ENCODE peak calls at places on chromosomes 1 and 21, in five cellular contexts. C is NCI-H1105, J is KBM-7, Q is sigmoid colon, T is HT1080. V is an unnamed sample.

GRCh38 chr1:3598051-3598471 is 13.2 kb downstream of the MEGF6 start:
- DNase-seq in C (no peak), J (no peak), Q (no peak), T (no peak), V (peak)

GRCh38 chr1:94022471-94023189 is 98.3 kb downstream of the ABCA4 start:
- DNase-seq in C (no peak), J (no peak), Q (no peak), T (peak), V (peak)

GRCh38 chr1:40965531-40965930 is 14.0 kb upstream of the CTPS1 start:
- DNase-seq in C (no peak), J (no peak), Q (peak), T (no peak), V (no peak)

GRCh38 chr21:45537111-45537745 is 5.0 kb downstream of the SLC19A1 start:
- DNase-seq in C (no peak), J (no peak), Q (peak), T (no peak), V (no peak)

GRCh38 chr21:42527127-42527488 is 13.5 kb downstream of the SLC37A1 start:
- DNase-seq in C (no peak), J (no peak), Q (peak), T (no peak), V (no peak)

GRCh38 chr1:79124756-79125155 is 118.2 kb upstream of the ADGRL4 start:
- DNase-seq in C (no peak), J (no peak), Q (no peak), T (peak), V (peak)

GRCh38 chr1:179550753-179551682 is 24.7 kb downstream of the NPHS2 start:
- DNase-seq in C (no peak), J (peak), Q (no peak), T (peak), V (peak)

GRCh38 chr1:52641307-52641706 is 8.3 kb downstream of the SHISAL2A start:
- DNase-seq in C (no peak), J (peak), Q (no peak), T (no peak), V (no peak)

GRCh38 chr21:41197582-41197981 is 29.6 kb downstream of the BACE2 start:
- DNase-seq in C (no peak), J (no peak), Q (no peak), T (no peak), V (no peak)

GRCh38 chr1:185287451-185287850 is 29.6 kb downstream of the IVNS1ABP start:
- DNase-seq in C (no peak), J (no peak), Q (no peak), T (no peak), V (no peak)

GRCh38 chr1:1181938-1182410 is 8.3 kb downstream of the TTLL10 start:
- DNase-seq in C (no peak), J (no peak), Q (no peak), T (no peak), V (no peak)

GRCh38 chr1:24182041-24182440 is 5.0 kb downstream of the IFNLR1 start:
- DNase-seq in C (no peak), J (no peak), Q (no peak), T (no peak), V (no peak)

GRCh38 chr1:23643668-23644554 is 47.7 kb upstream of the RPL11 start:
- DNase-seq in C (peak), J (no peak), Q (no peak), T (no peak), V (no peak)

GRCh38 chr1:16145988-16146887 is 9.6 kb downstream of the EPHA2 start:
- DNase-seq in C (peak), J (peak), Q (peak), T (peak), V (peak)

GRCh38 chr1:52296345-52296744 is 69.7 kb downstream of the CC2D1B start:
- DNase-seq in C (peak), J (peak), Q (no peak), T (peak), V (peak)

GRCh38 chr1:81472387-81472786 is 328.3 kb upstream of the ADGRL2 start:
- DNase-seq in C (no peak), J (no peak), Q (no peak), T (no peak), V (no peak)

GRCh38 chr1:220528049-220528678 is at the start of gene MARK1:
- DNase-seq in C (peak), J (peak), Q (peak), T (peak), V (peak)

GRCh38 chr1:180168786-180169640 is 14.3 kb downstream of the QSOX1 start:
- DNase-seq in C (peak), J (peak), Q (peak), T (no peak), V (peak)

GRCh38 chr1:196481616-196482015 is 126.6 kb downstream of the KCNT2 start:
- DNase-seq in C (no peak), J (no peak), Q (no peak), T (no peak), V (peak)

GRCh38 chr1:187067160-187067559 is 238.4 kb downstream of the PLA2G4A start:
- DNase-seq in C (peak), J (no peak), Q (no peak), T (no peak), V (no peak)

GRCh38 chr21:30152792-30153191 is 13.8 kb downstream of the CLDN17 start:
- DNase-seq in C (no peak), J (no peak), Q (no peak), T (no peak), V (peak)

GRCh38 chr1:71080178-71080781 is 555 bp downstream of the ZRANB2 start:
- DNase-seq in C (no peak), J (peak), Q (no peak), T (no peak), V (peak)

GRCh38 chr21:31326478-31327247 is 17.4 kb downstream of the TIAM1 start:
- DNase-seq in C (no peak), J (peak), Q (no peak), T (peak), V (no peak)

GRCh38 chr1:30382496-30382895 is 340.9 kb downstream of the MATN1 start:
- DNase-seq in C (no peak), J (no peak), Q (peak), T (no peak), V (no peak)

GRCh38 chr21:36661511-36662309 is 37.2 kb upstream of the SIM2 start:
- DNase-seq in C (no peak), J (peak), Q (no peak), T (peak), V (peak)

GRCh38 chr1:109985251-109986053 is 887 bp downstream of the AHCYL1 start:
- DNase-seq in C (no peak), J (no peak), Q (no peak), T (no peak), V (peak)

GRCh38 chr1:243938146-243938676 is 88.2 kb upstream of the AKT3 start:
- DNase-seq in C (no peak), J (no peak), Q (no peak), T (no peak), V (no peak)

V was measured in bronchial epithelial cell.